ENCODE peak calls at places on chromosomes 4 and X, in six cellular contexts. Z is foreskin fibroblast, Y is left lung, R is tibial artery, M is HCT116, P is gastrocnemius medialis. B is an unnamed sample.

GRCh38 chr4:34878961-34879360 is 1365.4 kb downstream of the ARAP2 start:
- DNase-seq in M (no peak), Y (no peak), P (no peak), Z (no peak), R (no peak), B (peak)

GRCh38 chr4:23717528-23718248 is 172.2 kb downstream of the PPARGC1A start:
- DNase-seq in Y (no peak), M (no peak), R (no peak), P (no peak), Z (peak), B (no peak)

GRCh38 chrX:45735571-45735970 is 534.9 kb upstream of the DIPK2B start:
- DNase-seq in Z (peak), R (no peak), P (no peak), Y (no peak), M (no peak), B (no peak)

GRCh38 chrX:100449696-100450606 is 39.9 kb upstream of the PCDH19 start:
- DNase-seq in M (no peak), Z (no peak), P (peak), Y (no peak), R (no peak), B (peak)

GRCh38 chr4:75126058-75126457 is 193.1 kb downstream of the PARM1 start:
- DNase-seq in P (no peak), M (peak), Z (no peak), R (no peak), Y (no peak), B (no peak)

GRCh38 chr4:69881173-69881773 is 21.3 kb upstream of the SULT1E1 start:
- DNase-seq in Z (peak), P (no peak), R (no peak), Y (peak), M (peak), B (peak)

GRCh38 chr4:25656031-25656430 is 380 bp downstream of the SLC34A2 start:
- DNase-seq in P (no peak), R (no peak), Z (no peak), M (no peak), Y (peak), B (no peak)

GRCh38 chrX:30612250-30612655 is 34.7 kb upstream of the TASL start:
- DNase-seq in Y (no peak), R (no peak), M (no peak), P (no peak), Z (no peak), B (no peak)

GRCh38 chr4:53734182-53734581 is 142.9 kb upstream of the LNX1 start:
- DNase-seq in Y (no peak), M (no peak), P (no peak), R (no peak), Z (no peak), B (no peak)

GRCh38 chr4:38664704-38665401 is 854 bp downstream of the KLF3 start:
- DNase-seq in Y (peak), P (peak), M (no peak), R (peak), Z (peak), B (peak)

GRCh38 chr4:80097395-80098177 is 24.6 kb upstream of the ANTXR2 start:
- DNase-seq in P (peak), R (peak), Y (no peak), M (no peak), Z (peak), B (no peak)

DNA sequence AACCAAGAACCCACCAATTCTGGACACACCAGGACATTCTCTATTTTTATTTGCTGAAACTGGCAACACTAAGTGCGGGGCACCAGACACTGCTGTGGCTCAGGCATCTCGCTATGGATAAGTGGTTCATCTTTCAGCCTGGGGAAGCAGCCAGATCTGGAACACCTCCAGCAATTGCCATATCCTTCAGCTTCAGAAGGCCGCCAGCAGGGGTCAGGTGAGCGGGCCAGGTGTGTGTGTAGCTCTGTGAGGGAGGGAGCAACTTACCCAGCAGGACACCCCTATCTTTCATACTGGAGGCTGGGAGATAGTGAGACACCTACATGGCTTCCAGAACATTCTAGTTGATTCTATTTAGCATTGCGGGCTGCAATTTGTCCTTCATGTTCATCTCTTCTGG is 57.0 kb upstream of the GBA3 start:
- DNase-seq in Y (no peak), M (no peak), Z (no peak), P (no peak), R (no peak), B (peak)
- TF ChIP-seq CTCF in Y (no peak), M (peak), Z (no peak), P (no peak), R (no peak), B (peak)

DNA sequence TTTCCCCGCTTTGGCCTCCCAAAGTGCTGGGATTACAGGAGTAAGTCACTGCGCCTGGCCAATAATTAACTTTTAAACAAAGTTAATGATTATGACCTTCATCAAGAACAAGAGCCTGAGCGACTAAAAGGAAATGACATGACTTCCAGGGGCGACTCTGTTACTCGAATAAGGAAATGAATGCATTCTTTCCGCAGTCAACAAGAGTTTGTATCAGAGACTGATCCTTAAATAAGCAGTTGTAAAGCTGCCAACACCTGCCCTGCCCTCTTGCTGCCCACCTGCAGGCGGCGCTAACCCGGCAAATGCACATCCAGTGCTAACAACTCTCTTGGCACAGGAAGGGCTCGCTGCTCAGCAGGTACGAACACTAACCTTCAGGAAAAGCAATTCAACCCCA is 27.3 kb downstream of the WDR1 start:
- DNase-seq in Z (no peak), R (no peak), M (no peak), P (peak), Y (no peak), B (peak)
- TF ChIP-seq CTCF in Z (peak), R (no peak), M (peak), P (peak), Y (peak), B (peak)

GRCh38 chr4:122827899-122828601 is 1.4 kb downstream of the FGF2 start:
- DNase-seq in R (peak), M (no peak), Z (peak), Y (no peak), P (no peak), B (peak)

GRCh38 chr4:122826000-122826595 is 533 bp upstream of the FGF2 start:
- DNase-seq in R (no peak), Z (no peak), Y (no peak), P (no peak), M (no peak), B (no peak)

GRCh38 chr4:122826596-122827257 is at the start of gene FGF2:
- DNase-seq in Z (peak), M (no peak), P (peak), R (peak), Y (peak), B (peak)

GRCh38 chr4:122824616-122825015 is 2.0 kb upstream of the FGF2 start:
- DNase-seq in M (no peak), Y (no peak), Z (peak), P (no peak), R (no peak), B (no peak)

GRCh38 chr4:122827258-122827887 is 742 bp downstream of the FGF2 start:
- DNase-seq in R (peak), Z (peak), M (no peak), P (no peak), Y (no peak), B (no peak)
- TF ChIP-seq CTCF in R (no peak), Z (no peak), M (no peak), P (no peak), Y (no peak), B (no peak)

GRCh38 chr4:94523033-94523590 is 71.4 kb downstream of the PDLIM5 start:
- DNase-seq in R (no peak), Z (peak), Y (no peak), P (no peak), M (no peak), B (no peak)
- TF ChIP-seq CTCF in R (no peak), Z (no peak), Y (no peak), P (no peak), M (no peak), B (no peak)

GRCh38 chr4:823761-824460 is 2.0 kb downstream of the CPLX1 start:
- DNase-seq in R (no peak), P (no peak), Z (no peak), M (no peak), Y (peak), B (no peak)
- TF ChIP-seq CTCF in R (no peak), P (no peak), Z (no peak), M (no peak), Y (no peak), B (no peak)

GRCh38 chr4:103915224-103915869 is 195.6 kb upstream of the TACR3 start:
- DNase-seq in M (peak), Y (no peak), P (no peak), Z (peak), R (no peak), B (no peak)
- TF ChIP-seq CTCF in M (peak), Y (no peak), P (no peak), Z (peak), R (no peak), B (peak)

GRCh38 chr4:73664470-73664869 is 44.2 kb upstream of the RASSF6 start:
- DNase-seq in M (no peak), R (no peak), Z (no peak), Y (no peak), P (no peak), B (no peak)

GRCh38 chr4:73661646-73662119 is 41.4 kb upstream of the RASSF6 start:
- DNase-seq in Z (peak), M (no peak), P (no peak), Y (no peak), R (no peak), B (no peak)

GRCh38 chr4:73668806-73669205 is 48.6 kb upstream of the RASSF6 start:
- DNase-seq in Y (no peak), Z (peak), P (no peak), R (no peak), M (no peak), B (no peak)

GRCh38 chr4:73660808-73661207 is 40.6 kb upstream of the RASSF6 start:
- DNase-seq in M (no peak), P (no peak), Y (no peak), Z (no peak), R (no peak), B (no peak)

GRCh38 chr4:73662709-73663546 is 42.7 kb upstream of the RASSF6 start:
- DNase-seq in P (no peak), Y (no peak), M (peak), Z (peak), R (no peak), B (no peak)
- TF ChIP-seq CTCF in P (peak), Y (peak), M (peak), Z (peak), R (peak), B (peak)

GRCh38 chr4:156594619-156595018 is 377.0 kb downstream of the PDGFC start:
- DNase-seq in M (no peak), P (peak), Y (peak), Z (peak), R (peak), B (no peak)

GRCh38 chr4:156591679-156592078 is 379.9 kb downstream of the PDGFC start:
- DNase-seq in M (no peak), R (no peak), Z (no peak), P (no peak), Y (no peak), B (no peak)

GRCh38 chr4:156595041-156595440 is 376.6 kb downstream of the PDGFC start:
- DNase-seq in Z (peak), Y (no peak), P (no peak), R (no peak), M (no peak), B (no peak)

GRCh38 chr4:156596026-156596425 is 375.6 kb downstream of the PDGFC start:
- DNase-seq in R (no peak), Z (peak), Y (no peak), M (no peak), P (no peak), B (no peak)

DNA sequence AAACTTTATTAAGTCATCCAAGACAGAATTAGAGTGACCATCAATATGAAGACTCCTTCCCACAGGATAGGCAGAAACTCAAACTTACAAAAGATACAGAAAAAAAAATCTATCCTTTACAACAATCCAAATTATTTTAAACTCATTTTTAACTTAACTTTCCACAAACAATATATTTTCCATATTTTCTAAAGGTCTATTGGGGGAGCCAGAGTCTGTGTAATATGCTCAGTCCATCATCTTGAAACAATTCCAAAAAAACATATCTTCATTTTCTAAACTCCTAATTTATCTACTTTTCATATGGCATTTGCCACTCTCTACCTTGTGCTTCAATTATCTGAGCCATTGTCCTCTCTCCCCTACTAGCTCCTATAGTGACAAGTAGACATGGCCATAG is 378.1 kb downstream of the PDGFC start:
- DNase-seq in Z (peak), M (no peak), P (no peak), R (no peak), Y (no peak), B (no peak)
- TF ChIP-seq CTCF in Z (no peak), M (no peak), P (no peak), R (no peak), Y (no peak), B (no peak)

GRCh38 chrX:132716006-132716405 is 227.2 kb upstream of the MBNL3 start:
- DNase-seq in M (no peak), Z (peak), P (no peak), R (no peak), Y (no peak), B (no peak)
- TF ChIP-seq CTCF in M (peak), Z (no peak), P (no peak), R (no peak), Y (no peak), B (peak)

GRCh38 chrX:42143866-42144592 is 220.7 kb upstream of the CASK start:
- DNase-seq in Y (no peak), Z (no peak), M (no peak), R (no peak), P (no peak), B (no peak)

GRCh38 chrX:42149786-42150185 is 226.4 kb upstream of the CASK start:
- DNase-seq in M (no peak), Y (no peak), Z (peak), R (no peak), P (no peak), B (no peak)

GRCh38 chrX:42151808-42152207 is 228.5 kb upstream of the CASK start:
- DNase-seq in P (no peak), R (no peak), Z (no peak), M (no peak), Y (no peak), B (no peak)

DNA sequence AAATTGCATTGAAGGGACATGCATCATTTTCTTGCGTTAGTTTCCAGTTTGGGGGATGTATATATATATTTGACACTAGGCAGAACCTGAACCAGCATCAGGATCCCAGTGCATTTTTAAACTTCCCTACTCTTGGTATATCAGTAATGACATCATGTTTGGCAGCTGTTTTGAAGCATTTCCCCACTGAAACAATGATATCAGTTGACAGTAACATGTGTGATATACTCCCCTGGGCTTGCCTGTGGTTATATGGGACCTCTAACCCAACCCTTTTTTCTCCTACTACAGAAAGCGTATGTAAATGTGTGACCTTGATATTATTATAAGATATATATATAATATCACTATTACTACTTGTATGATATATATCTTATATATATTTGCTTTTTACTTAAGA is 225.9 kb upstream of the CASK start:
- DNase-seq in R (no peak), Z (no peak), Y (no peak), M (no peak), P (no peak), B (no peak)
- TF ChIP-seq CTCF in R (no peak), Z (no peak), Y (no peak), M (no peak), P (no peak), B (no peak)